ENCODE peak calls at places on chromosomes 4 and X, in six cellular contexts. J is caudate nucleus; R is H54; M is CD8-positive, alpha-beta T cell; U is occipital lobe; A is neural crest cell. E is an unnamed sample.

GRCh38 chr4:80305466-80305865 is 30.1 kb upstream of the CFAP299 start:
- DNase-seq in R (no peak), A (no peak), J (no peak), M (no peak), U (no peak), E (no peak)

GRCh38 chr4:154836513-154836912 is 55.4 kb downstream of the RBM46 start:
- DNase-seq in A (no peak), J (no peak), U (no peak), M (no peak), R (no peak), E (no peak)

GRCh38 chr4:73499996-73500765 is 18.6 kb downstream of the AFM start:
- DNase-seq in R (no peak), A (no peak), J (no peak), U (no peak), M (no peak), E (no peak)

GRCh38 chr4:15651682-15652081 is 3.5 kb downstream of the FBXL5 start:
- DNase-seq in M (no peak), A (no peak), R (no peak), U (no peak), J (no peak), E (no peak)

GRCh38 chrX:154490021-154490413 is 412 bp downstream of the SLC10A3 start:
- DNase-seq in R (no peak), A (no peak), U (no peak), J (no peak), M (no peak), E (no peak)

GRCh38 chr4:114180481-114180880 is 201.0 kb upstream of the ARSJ start:
- DNase-seq in J (no peak), U (no peak), M (no peak), R (no peak), A (peak), E (peak)

GRCh38 chr4:158949094-158949493 is 153.8 kb upstream of the RAPGEF2 start:
- DNase-seq in U (no peak), R (no peak), M (no peak), J (no peak), A (no peak), E (no peak)

GRCh38 chr4:40294339-40294738 is 40.8 kb upstream of the CHRNA9 start:
- DNase-seq in U (no peak), M (no peak), R (no peak), J (no peak), A (no peak), E (no peak)

GRCh38 chr4:53576676-53577372 is 14.5 kb downstream of the LNX1 start:
- DNase-seq in J (no peak), R (no peak), M (no peak), U (no peak), A (no peak), E (no peak)